ENCODE peak calls at places on chromosomes 5 and 9, in eight cellular contexts. X is right lobe of liver, F is A549, C is astrocyte of the cerebellum, L is fibroblast of lung, K is pancreas, Q is H1, W is PC-3. O is an unnamed sample.

GRCh38 chr9:35728041-35728971 is 3.7 kb downstream of the TLN1 start:
- DNase-seq in X (peak; percentile 70), F (no peak), C (peak; percentile 65), L (peak; percentile 91), K (no peak), Q (peak; percentile 56), W (peak; percentile 70), O (peak; percentile 94)

GRCh38 chr5:138054863-138055558 is 22.1 kb upstream of the FAM13B start:
- DNase-seq in X (no peak), F (no peak), C (no peak), L (peak; percentile 14), K (no peak), Q (no peak), W (no peak), O (peak; percentile 43)

GRCh38 chr5:9646843-9647242 is 16.7 kb upstream of the TAS2R1 start:
- DNase-seq in X (no peak), F (no peak), C (no peak), L (no peak), K (no peak), Q (no peak), W (peak; percentile 79), O (no peak)

GRCh38 chr9:91047529-91047928 is 245.9 kb downstream of the SYK start:
- DNase-seq in X (no peak), F (no peak), C (no peak), L (no peak), K (no peak), Q (no peak), W (no peak), O (no peak)

GRCh38 chr5:176680226-176680563 is 32.9 kb downstream of the TSPAN17 start:
- DNase-seq in X (no peak), F (no peak), C (no peak), L (no peak), K (no peak), Q (no peak), W (no peak), O (no peak)

GRCh38 chr5:132227485-132228240 is at the start of gene P4HA2:
- DNase-seq in X (peak; percentile 91), F (peak; percentile 78), C (no peak), L (peak; percentile 69), K (peak; percentile 88), Q (peak; percentile 86), W (peak; percentile 79), O (peak; percentile 70)

GRCh38 chr9:93950619-93951601 is 4.2 kb downstream of the BARX1 start:
- DNase-seq in X (peak; percentile 62), F (no peak), C (no peak), L (peak; percentile 11), K (peak; percentile 39), Q (peak; percentile 75), W (peak; percentile 15), O (peak; percentile 28)

GRCh38 chr5:180353963-180354574 is 933 bp upstream of the GFPT2 start:
- DNase-seq in X (no peak), F (no peak), C (no peak), L (no peak), K (no peak), Q (no peak), W (no peak), O (no peak)

GRCh38 chr5:130166839-130167490 is 262.7 kb downstream of the CHSY3 start:
- DNase-seq in X (no peak), F (no peak), C (no peak), L (no peak), K (no peak), Q (peak; percentile 55), W (no peak), O (no peak)

GRCh38 chr5:127820910-127821553 is 117.8 kb downstream of the CCDC192 start:
- DNase-seq in X (no peak), F (peak; percentile 43), C (peak; percentile 18), L (peak; percentile 87), K (no peak), Q (no peak), W (peak; percentile 92), O (no peak)

GRCh38 chr9:124390812-124391658 is 24.2 kb downstream of the PSMB7 start:
- DNase-seq in X (no peak), F (peak; percentile 71), C (no peak), L (peak; percentile 38), K (no peak), Q (no peak), W (peak; percentile 49), O (no peak)

GRCh38 chr5:115465416-115465815 is 79.2 kb downstream of the FEM1C start:
- DNase-seq in X (no peak), F (no peak), C (no peak), L (peak; percentile 57), K (no peak), Q (no peak), W (no peak), O (peak; percentile 43)

GRCh38 chr5:68838157-68838718 is 255.6 kb upstream of the SLC30A5 start:
- DNase-seq in X (no peak), F (no peak), C (no peak), L (no peak), K (no peak), Q (no peak), W (no peak), O (no peak)

GRCh38 chr5:27503813-27504212 is 465.4 kb upstream of the CDH9 start:
- DNase-seq in X (no peak), F (no peak), C (no peak), L (no peak), K (no peak), Q (no peak), W (no peak), O (no peak)

GRCh38 chr5:140725799-140726471 is 25.7 kb downstream of the ZMAT2 start:
- DNase-seq in X (peak; percentile 59), F (peak; percentile 90), C (peak; percentile 77), L (peak; percentile 92), K (peak; percentile 68), Q (peak; percentile 71), W (no peak), O (peak; percentile 87)

GRCh38 chr9:17627641-17628040 is 48.8 kb downstream of the SH3GL2 start:
- DNase-seq in X (no peak), F (no peak), C (peak; percentile 9), L (peak; percentile 23), K (no peak), Q (no peak), W (peak; percentile 37), O (no peak)

GRCh38 chr5:93164690-93165089 is 416.3 kb downstream of the NR2F1-AS1 start:
- DNase-seq in X (no peak), F (peak; percentile 15), C (peak; percentile 56), L (peak; percentile 79), K (no peak), Q (no peak), W (peak; percentile 95), O (peak; percentile 94)

GRCh38 chr5:67996596-67996995 is 219.0 kb upstream of the PIK3R1 start:
- DNase-seq in X (no peak), F (no peak), C (peak; percentile 22), L (peak; percentile 71), K (no peak), Q (no peak), W (no peak), O (no peak)

GRCh38 chr5:179165421-179166170 is 105.4 kb downstream of the ZNF354C start:
- DNase-seq in X (no peak), F (no peak), C (no peak), L (no peak), K (no peak), Q (peak; percentile 34), W (no peak), O (no peak)

GRCh38 chr5:137649228-137649890 is 86.5 kb downstream of the KLHL3 start:
- DNase-seq in X (no peak), F (no peak), C (no peak), L (peak; percentile 61), K (no peak), Q (no peak), W (no peak), O (peak; percentile 81)

GRCh38 chr9:15253786-15254185 is 53.2 kb downstream of the TTC39B start:
- DNase-seq in X (no peak), F (no peak), C (no peak), L (no peak), K (no peak), Q (no peak), W (no peak), O (no peak)

GRCh38 chr5:1405121-1405520 is 40.1 kb downstream of the SLC6A3 start:
- DNase-seq in X (no peak), F (no peak), C (no peak), L (no peak), K (no peak), Q (no peak), W (no peak), O (no peak)

DNA sequence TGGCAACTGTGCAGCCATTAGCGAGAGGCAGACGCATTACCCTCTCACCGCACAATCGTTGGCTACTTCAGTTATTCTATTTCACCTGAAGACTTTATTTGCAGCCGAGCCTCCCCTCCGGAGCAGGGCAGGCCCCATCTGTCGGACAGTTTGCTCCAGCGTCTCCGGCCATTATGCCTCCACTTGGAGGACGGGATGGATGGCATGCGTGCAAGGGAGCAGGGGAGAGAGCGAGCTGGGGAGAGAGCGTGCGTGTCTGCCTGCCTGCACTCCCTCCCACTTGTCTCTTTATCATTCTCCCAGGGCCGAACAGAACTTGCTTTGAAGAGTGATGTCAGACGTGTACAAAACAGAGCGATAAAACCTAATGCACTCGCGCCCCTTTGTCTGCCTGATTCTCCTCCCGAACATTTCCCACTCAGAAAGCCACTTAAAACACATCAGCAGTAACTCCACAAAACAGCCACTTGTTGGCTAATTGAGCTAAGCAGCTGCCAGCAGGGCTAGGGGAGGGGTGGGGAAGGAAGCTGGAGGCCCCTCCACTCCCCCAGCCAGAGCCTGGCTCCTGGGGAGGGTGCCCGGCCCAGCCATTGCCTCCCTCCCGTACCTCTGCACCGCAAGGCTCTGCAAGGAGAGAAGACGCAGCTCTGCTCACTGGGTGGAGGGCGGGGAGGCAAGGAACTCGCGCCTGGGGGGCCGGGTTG is 43.4 kb upstream of the FUBP3 start:
- DNase-seq in X (no peak), F (no peak), C (no peak), L (peak; percentile 52), K (no peak), Q (no peak), W (peak; percentile 6), O (peak; percentile 60)
- H3K4me3 ChIP-seq in X (no peak overlapping the region), F (no peak overlapping the region), C (peak overlapping the region; percentile 9), L (peak overlapping the region; percentile 32), K (no peak overlapping the region), Q (peak overlapping the region; percentile 8), W (peak overlapping the region; percentile 35), O (peak overlapping the region; percentile 3)

DNA sequence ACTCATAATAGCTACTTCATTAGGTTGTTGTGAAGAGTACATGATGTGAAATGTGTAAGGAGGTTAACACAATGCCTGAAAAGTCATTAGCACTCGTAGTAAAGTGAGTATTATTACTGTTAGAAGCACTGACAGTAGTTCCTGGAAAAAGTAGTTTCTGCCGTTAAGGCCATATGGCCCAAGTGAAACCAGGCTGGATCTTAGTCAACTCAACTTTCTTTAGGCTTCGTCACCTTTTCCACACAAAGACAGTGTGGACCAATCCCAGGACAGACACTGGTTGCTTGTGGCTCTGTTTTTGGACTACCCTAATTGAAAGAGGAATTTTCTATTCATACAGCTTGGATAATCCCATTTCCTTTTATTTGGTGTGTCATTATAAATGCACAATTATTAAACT is 29.4 kb upstream of the CKMT2 start:
- DNase-seq in X (no peak), F (no peak), C (no peak), L (no peak), K (no peak), Q (no peak), W (no peak), O (no peak)
- TF ChIP-seq CTCF in X (no peak), F (no peak), C (no peak), L (no peak), K (no peak), Q (no peak), W (no peak), O (no peak)

GRCh38 chr9:136740971-136741884 is 1.5 kb downstream of the LCN10 start:
- DNase-seq in X (no peak), F (no peak), C (no peak), L (no peak), K (no peak), Q (no peak), W (no peak), O (peak; percentile 55)
- H3K4me3 ChIP-seq in X (no peak overlapping the region), F (no peak overlapping the region), C (no peak overlapping the region), L (no peak overlapping the region), K (no peak overlapping the region), Q (no peak overlapping the region), W (no peak overlapping the region), O (no peak overlapping the region)

GRCh38 chr9:134460206-134460605 is 134.0 kb downstream of the RXRA start:
- DNase-seq in X (no peak), F (no peak), C (no peak), L (peak; percentile 18), K (no peak), Q (no peak), W (no peak), O (no peak)
- TF ChIP-seq CTCF in X (no peak), F (no peak), C (no peak), L (no peak), K (no peak), Q (no peak), W (no peak), O (no peak)

O was measured in cardiac fibroblast.